ENCODE peak calls at places on chromosomes 6 and 20, in eight cellular contexts. N is retinal pigment epithelial cell, T is heart left ventricle, W is spleen, E is Panc1, F is NT2/D1, V is AG09309, S is psoas muscle. C is an unnamed sample.

GRCh38 chr20:63740070-63740500 is 509 bp downstream of the SLC2A4RG start:
- DNase-seq in W (peak; percentile 92), T (peak; percentile 82), N (no peak), F (no peak), E (no peak), V (no peak), S (peak; percentile 80), C (peak; percentile 86)

GRCh38 chr6:84457276-84457675 is 229.8 kb upstream of the CEP162 start:
- DNase-seq in F (no peak), S (no peak), V (no peak), E (no peak), W (no peak), N (no peak), T (no peak), C (no peak)

GRCh38 chr20:32181606-32182005 is 25.9 kb downstream of the PLAGL2 start:
- DNase-seq in N (no peak), V (no peak), T (no peak), E (no peak), S (peak; percentile 7), F (no peak), W (no peak), C (peak; percentile 66)

GRCh38 chr6:56521988-56522387 is 120.7 kb downstream of the DST start:
- DNase-seq in F (no peak), N (no peak), S (no peak), V (no peak), W (no peak), T (no peak), E (no peak), C (no peak)

GRCh38 chr20:35240914-35241293 is 14.4 kb downstream of the MMP24 start:
- DNase-seq in S (no peak), F (no peak), E (no peak), W (no peak), V (no peak), N (no peak), T (no peak), C (no peak)

GRCh38 chr20:20915855-20916254 is 190.3 kb downstream of the LINC00237 start:
- DNase-seq in F (no peak), T (no peak), N (no peak), W (no peak), S (no peak), E (no peak), V (no peak), C (no peak)

GRCh38 chr6:35495258-35496035 is 1.4 kb downstream of the TEAD3 start:
- DNase-seq in F (no peak), E (no peak), N (no peak), T (no peak), S (no peak), W (no peak), V (no peak), C (no peak)

GRCh38 chr6:71558974-71559373 is 270.4 kb downstream of the OGFRL1 start:
- DNase-seq in T (no peak), W (no peak), F (no peak), V (no peak), S (no peak), N (no peak), E (no peak), C (no peak)

GRCh38 chr6:167796668-167797031 is 30.1 kb upstream of the AFDN start:
- DNase-seq in V (no peak), T (no peak), E (no peak), S (no peak), N (no peak), F (no peak), W (peak; percentile 75), C (no peak)

GRCh38 chr6:167795321-167795811 is 31.3 kb upstream of the AFDN start:
- DNase-seq in T (no peak), W (peak; percentile 67), F (no peak), S (no peak), V (no peak), N (no peak), E (no peak), C (no peak)

GRCh38 chr6:167797079-167797870 is 29.4 kb upstream of the AFDN start:
- DNase-seq in V (no peak), E (no peak), T (no peak), S (no peak), F (no peak), N (no peak), W (peak; percentile 66), C (no peak)

GRCh38 chr6:167794386-167795157 is 32.1 kb upstream of the AFDN start:
- DNase-seq in N (no peak), V (no peak), T (no peak), F (no peak), E (no peak), W (peak; percentile 39), S (no peak), C (no peak)

DNA sequence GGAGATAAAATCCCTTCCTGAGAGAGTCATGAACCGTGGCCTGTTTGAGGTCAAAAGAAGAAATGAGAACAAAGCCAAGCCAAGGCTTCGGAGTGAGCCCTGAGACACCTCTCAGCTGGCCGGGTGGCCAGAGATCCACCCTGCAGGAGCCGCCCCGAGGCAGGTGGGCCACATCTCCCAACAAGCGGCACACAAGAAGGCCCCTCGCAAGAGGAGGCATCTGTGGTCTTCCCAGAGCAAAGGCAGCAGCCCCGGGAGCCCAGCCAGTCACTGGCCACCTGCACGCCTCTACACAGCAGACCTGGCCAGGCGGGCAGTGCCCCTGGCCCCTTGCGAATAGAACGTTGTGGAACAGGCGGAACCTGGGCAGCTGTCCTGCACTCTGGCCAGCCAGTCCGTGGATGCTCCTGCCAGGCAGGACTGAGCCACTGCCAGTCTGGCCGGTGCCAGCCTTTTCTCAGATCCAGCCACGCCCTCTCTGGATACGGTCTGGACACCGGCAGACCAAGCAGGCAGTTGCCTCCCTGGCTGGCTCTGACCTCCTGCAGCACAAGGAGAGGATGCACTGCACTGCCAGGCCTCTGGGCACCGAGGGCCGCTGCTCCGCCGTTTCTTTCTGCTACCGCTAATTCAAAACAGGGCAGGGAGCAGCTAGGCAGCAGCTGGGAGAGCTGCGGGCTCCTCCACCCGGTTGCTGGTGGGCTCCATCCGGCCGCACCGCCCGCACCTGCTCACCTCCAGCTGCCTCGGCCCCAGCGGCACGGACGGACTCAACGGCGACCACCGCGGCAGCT is 30.6 kb upstream of the AFDN start:
- DNase-seq in E (no peak), T (peak; percentile 77), N (no peak), W (peak; percentile 77), S (peak; percentile 84), F (no peak), V (no peak), C (no peak)
- H3K4me3 ChIP-seq in E (no peak overlapping the region), T (peak overlapping the region; percentile 49), N (no peak overlapping the region), W (peak overlapping the region; percentile 29), S (peak overlapping the region; percentile 49), F (no peak overlapping the region), V (no peak overlapping the region), C (no peak overlapping the region)

DNA sequence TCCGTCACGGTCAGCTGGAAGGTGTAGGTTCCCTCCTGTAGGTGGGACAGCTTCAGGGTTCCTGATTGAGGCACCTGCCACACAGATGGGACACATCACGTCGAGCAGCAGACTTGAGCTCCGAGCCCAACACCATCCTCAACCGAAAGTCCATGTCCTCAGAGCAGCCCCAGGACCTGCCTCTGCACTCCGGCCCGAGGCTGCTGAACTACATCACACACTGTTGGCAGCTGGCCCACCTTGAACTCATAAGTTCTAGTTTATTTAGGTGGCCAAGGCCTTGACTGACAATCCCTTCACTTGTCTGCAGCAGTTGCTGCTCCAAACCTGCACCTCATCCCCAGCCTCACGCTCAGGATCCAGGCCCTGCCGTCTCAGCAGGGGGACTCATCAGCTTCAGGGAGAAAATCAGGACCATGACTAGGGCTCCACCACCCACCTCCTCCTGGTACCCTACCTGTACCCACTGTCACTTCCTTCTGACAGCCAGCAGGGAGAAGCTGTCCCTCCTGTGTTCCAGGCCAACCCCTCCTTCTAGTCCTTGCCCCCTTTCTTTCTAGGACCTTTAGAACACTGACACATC is 21.0 kb downstream of the LRP11 start:
- DNase-seq in T (no peak), N (no peak), E (no peak), W (no peak), S (no peak), F (no peak), V (no peak), C (no peak)
- H3K4me3 ChIP-seq in T (no peak overlapping the region), N (no peak overlapping the region), E (no peak overlapping the region), W (no peak overlapping the region), S (no peak overlapping the region), F (no peak overlapping the region), V (no peak overlapping the region), C (no peak overlapping the region)

GRCh38 chr20:1964659-1965405 is 29.0 kb downstream of the PDYN start:
- DNase-seq in T (no peak), F (peak; percentile 64), N (no peak), W (no peak), E (no peak), V (no peak), S (no peak), C (no peak)

GRCh38 chr20:1964061-1964460 is 29.8 kb downstream of the PDYN start:
- DNase-seq in T (no peak), S (no peak), E (no peak), F (no peak), W (no peak), N (no peak), V (no peak), C (no peak)

GRCh38 chr20:1968958-1969357 is 24.9 kb downstream of the PDYN start:
- DNase-seq in N (no peak), V (no peak), T (no peak), S (no peak), W (no peak), F (no peak), E (no peak), C (no peak)

GRCh38 chr20:1961374-1961773 is 32.5 kb downstream of the PDYN start:
- DNase-seq in S (no peak), F (no peak), W (no peak), V (no peak), N (no peak), E (no peak), T (no peak), C (no peak)

DNA sequence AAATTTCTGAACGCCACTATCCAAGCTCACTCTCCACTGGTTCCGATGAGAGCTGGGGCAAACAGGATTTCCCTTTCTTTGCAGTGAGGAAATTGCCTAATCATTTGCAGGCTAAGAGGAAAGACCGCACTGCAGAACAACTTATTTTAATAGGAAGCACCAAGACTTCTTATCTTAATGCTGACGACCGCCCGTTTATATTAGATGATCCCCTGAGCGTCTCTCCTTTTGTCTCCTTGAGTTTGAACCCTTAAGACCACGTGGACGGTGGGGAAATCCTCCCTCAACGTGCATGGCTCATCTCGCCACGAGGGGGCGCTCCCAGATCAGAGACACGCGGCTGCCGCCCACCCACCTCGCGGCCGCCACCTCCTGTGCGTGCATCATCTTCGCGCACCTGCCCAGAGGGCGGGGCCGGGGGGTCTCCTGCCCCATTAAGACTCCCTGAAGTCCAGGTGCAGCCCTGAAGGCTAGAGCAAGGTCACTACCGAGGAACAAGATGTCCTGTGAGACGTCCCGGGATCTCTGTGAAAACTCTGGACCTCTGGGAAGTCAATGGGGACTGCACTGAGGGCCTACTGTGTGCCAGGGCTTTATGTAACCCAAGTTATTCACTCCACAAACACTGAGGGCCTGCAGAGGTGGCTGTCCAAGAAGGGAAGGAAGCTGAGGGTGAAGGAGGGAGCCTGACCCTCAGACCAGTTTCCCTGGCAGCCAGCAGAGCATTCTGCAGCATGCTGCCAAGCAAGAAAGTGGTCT is 28.2 kb downstream of the PDYN start:
- DNase-seq in V (no peak), N (no peak), W (peak; percentile 92), F (peak; percentile 77), T (peak; percentile 84), S (peak; percentile 86), E (peak; percentile 18), C (peak; percentile 73)
- H3K4me3 ChIP-seq in V (no peak overlapping the region), N (no peak overlapping the region), W (peak overlapping the region; percentile 4), F (no peak overlapping the region), T (no peak overlapping the region), S (peak overlapping the region; percentile 39), E (no peak overlapping the region), C (no peak overlapping the region)

GRCh38 chr20:45833883-45834796 is 541 bp downstream of the SNX21 start:
- DNase-seq in T (peak; percentile 89), S (peak; percentile 85), E (no peak), F (no peak), W (peak; percentile 90), N (no peak), V (no peak), C (peak; percentile 88)

GRCh38 chr20:45834797-45835161 is 1.2 kb downstream of the SNX21 start:
- DNase-seq in V (no peak), N (no peak), E (no peak), T (no peak), F (no peak), W (peak; percentile 72), S (peak; percentile 73), C (no peak)

GRCh38 chr20:45835230-45836224 is 1.9 kb downstream of the SNX21 start:
- DNase-seq in V (peak; percentile 53), F (no peak), W (peak; percentile 21), E (no peak), S (peak; percentile 89), T (no peak), N (no peak), C (no peak)

GRCh38 chr20:45832619-45833018 is 980 bp upstream of the SNX21 start:
- DNase-seq in E (no peak), F (no peak), W (no peak), T (no peak), V (no peak), N (no peak), S (peak; percentile 34), C (no peak)

DNA sequence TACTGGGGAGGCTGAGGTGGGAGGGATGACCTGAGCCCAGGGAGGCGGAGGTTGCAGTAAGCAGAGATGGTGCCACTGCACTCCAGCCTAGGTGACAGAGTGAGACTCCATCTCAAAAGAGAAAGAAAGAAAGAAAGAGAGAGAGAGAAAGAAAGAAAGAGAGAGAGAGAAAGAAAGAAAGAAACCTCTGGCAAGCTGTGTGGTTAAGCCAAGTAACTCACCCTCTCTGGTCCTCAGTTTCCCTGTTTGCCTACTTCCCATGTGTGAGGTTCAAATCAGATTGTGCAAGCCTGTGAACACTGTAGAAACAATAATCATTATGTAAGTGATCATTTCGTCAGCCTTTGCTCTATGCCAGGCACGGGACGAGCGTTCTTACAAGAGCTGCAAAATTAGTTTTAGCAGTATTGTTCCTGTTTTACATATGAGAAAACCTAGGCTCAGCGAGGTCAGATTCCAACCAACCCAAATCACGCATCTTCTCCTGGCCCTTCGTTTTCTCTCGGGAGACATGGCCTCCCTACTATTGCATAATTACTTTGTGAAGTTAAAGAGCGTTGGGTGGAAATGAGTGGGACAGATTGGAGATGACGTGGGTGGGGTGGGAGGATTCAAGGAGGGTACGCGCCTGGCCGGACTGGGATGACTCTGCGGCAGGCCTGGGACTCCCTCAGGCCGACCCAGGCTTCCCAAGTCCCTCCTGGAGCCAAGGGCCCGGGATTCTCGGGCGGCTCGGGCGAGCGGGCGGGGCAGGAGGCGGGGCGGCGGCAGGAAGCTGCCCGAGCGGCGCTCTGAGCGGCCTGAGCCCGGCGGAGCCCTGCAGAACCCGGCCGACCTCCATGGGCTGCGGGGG is at the start of gene SNX21:
- DNase-seq in N (peak; percentile 38), T (peak; percentile 93), W (peak; percentile 92), V (peak; percentile 82), F (no peak), E (no peak), S (peak; percentile 94), C (peak; percentile 96)
- H3K4me3 ChIP-seq in N (peak within 1 kb of the TSS; percentile 65), T (peak within 1 kb of the TSS; percentile 79), W (peak within 1 kb of the TSS; percentile 68), V (peak within 1 kb of the TSS; percentile 73), F (peak within 1 kb of the TSS; percentile 87), E (peak within 1 kb of the TSS; percentile 67), S (peak within 1 kb of the TSS; percentile 68), C (peak within 1 kb of the TSS; percentile 55)